ENCODE peak calls at places on chromosomes 4 and X, in four cellular contexts. D, C, W and J are unnamed samples. For H3K4me1, the result is how much of the 10 kb centered on the place peaks cover.

GRCh38 chrX:139554367-139554766 is 23.8 kb downstream of the F9 start:
- DNase-seq in W (no peak), D (no peak), C (no peak), J (no peak)

GRCh38 chr4:101282076-101282844 is 65.1 kb downstream of the PPP3CA start:
- DNase-seq in C (no peak), W (no peak), D (no peak), J (no peak)

GRCh38 chrX:2712890-2713860 is 22.1 kb downstream of the CD99 start:
- DNase-seq in C (no peak), W (no peak), D (no peak), J (no peak)

GRCh38 chr4:168683595-168683994 is 186.7 kb downstream of the PALLD start:
- DNase-seq in C (no peak), D (no peak), W (no peak), J (no peak)

GRCh38 chrX:33307954-33308353 is 96.6 kb upstream of the DMD start:
- DNase-seq in D (no peak), W (peak), C (no peak), J (no peak)

GRCh38 chr4:77872723-77873435 is 10.2 kb downstream of the MRPL1 start:
- DNase-seq in D (no peak), C (no peak), W (no peak), J (no peak)

GRCh38 chr4:4726051-4726450 is 133.4 kb upstream of the MSX1 start:
- DNase-seq in D (no peak), C (peak), W (no peak), J (no peak)

GRCh38 chr4:154560824-154561231 is 2.0 kb upstream of the FGB start:
- DNase-seq in D (no peak), C (no peak), W (no peak), J (no peak)

GRCh38 chrX:124211312-124211942 is 121.0 kb upstream of the TEX13D start:
- DNase-seq in W (no peak), D (no peak), C (peak), J (no peak)

GRCh38 chr4:154822775-154823174 is 41.7 kb downstream of the RBM46 start:
- DNase-seq in D (no peak), C (no peak), W (no peak), J (no peak)

GRCh38 chrX:108270739-108271396 is 167.4 kb downstream of the COL4A6 start:
- DNase-seq in W (no peak), C (no peak), D (peak), J (no peak)

GRCh38 chr4:10879411-10880110 is 195.0 kb upstream of the CLNK start:
- DNase-seq in D (no peak), W (no peak), C (no peak), J (no peak)

GRCh38 chr4:12889054-12889453 is 595.1 kb downstream of the RAB28 start:
- DNase-seq in D (no peak), W (no peak), C (no peak), J (peak)

DNA sequence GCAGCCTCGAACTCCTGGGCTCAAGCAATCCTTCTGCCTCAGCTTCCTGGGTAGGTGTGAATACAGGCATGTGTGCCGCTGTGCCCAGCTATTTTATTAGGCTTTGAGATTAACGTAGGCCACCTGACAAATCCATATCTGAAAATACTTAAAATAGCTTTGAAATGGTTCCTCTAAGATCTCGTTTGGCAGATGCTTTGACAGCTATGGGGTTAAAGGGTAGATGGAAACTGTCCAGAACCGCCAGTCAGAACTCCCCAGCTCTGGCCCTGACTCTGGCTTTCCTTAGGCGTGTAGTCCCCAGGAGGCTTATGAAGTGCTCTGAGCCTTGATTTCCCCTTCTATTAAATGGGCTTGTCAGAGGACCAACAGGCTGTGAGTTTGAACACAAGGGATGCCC is 32.8 kb upstream of the STIM2 start:
- DNase-seq in C (no peak), D (no peak), W (no peak), J (no peak)
- H3K4me1 ChIP-seq in C (under half), D (under half), W (under half), J (under half)

GRCh38 chr4:55547461-55547770 is 707 bp upstream of the CLOCK start:
- DNase-seq in C (no peak), W (peak), D (no peak), J (peak)

GRCh38 chr4:55545133-55545532 is 1.6 kb downstream of the CLOCK start:
- DNase-seq in C (peak), D (no peak), W (no peak), J (no peak)

GRCh38 chr4:55545681-55546632 is 752 bp downstream of the CLOCK start:
- DNase-seq in W (peak), D (peak), C (peak), J (peak)

GRCh38 chr4:55547918-55548317 is 1.2 kb upstream of the CLOCK start:
- DNase-seq in W (no peak), D (no peak), C (no peak), J (no peak)

DNA sequence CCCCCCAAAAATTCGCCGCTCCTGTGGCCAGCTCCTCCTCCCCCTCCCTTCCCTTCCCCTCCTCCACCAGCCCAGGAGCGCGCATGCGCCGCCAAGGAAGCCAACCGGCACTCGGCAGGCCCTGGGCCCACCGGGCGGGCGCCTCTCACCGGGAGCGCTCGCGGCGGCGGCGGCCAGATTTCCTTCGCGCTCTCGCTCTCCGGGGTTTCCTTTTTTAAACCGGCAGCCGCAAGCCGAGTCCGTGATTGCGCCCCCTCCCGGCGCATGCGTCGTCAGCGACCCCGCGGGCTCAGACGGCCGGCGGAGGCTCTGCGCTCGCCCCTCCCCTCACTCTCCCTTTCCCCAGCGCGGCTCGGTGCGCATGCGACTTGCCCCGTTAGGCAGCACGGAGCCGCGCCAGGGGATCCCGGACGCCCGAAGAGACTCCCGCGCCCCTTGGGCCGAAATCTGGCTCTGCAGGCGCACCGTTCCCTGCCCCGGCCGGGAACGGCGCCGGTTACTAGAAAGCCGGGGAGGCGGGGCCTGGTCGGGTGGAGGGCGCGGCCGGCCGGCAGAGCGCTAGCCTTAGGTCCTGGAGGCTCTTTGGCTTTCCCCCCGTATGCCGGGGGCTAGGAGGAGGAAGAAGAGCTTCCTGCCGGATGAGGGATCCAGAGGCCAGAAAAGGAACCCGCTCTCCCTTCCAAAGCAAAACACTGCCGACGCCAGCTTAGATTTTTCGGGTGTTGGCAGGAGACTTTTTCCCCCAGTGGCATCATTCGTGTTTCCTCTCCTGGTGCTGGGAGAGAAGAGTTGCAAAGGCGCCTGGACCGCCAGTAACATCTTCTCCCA is at the start of gene CLOCK:
- DNase-seq in D (peak), C (peak), W (peak), J (peak)
- TF ChIP-seq POLR2A in D (peak), C (peak), W (peak), J (no peak)

GRCh38 chr4:123350191-123350544 is 46.4 kb upstream of the SPRY1 start:
- DNase-seq in W (no peak), C (peak), D (no peak), J (no peak)
- H3K4me1 ChIP-seq in W (under half), C (under half), D (under half), J (under half)

DNA sequence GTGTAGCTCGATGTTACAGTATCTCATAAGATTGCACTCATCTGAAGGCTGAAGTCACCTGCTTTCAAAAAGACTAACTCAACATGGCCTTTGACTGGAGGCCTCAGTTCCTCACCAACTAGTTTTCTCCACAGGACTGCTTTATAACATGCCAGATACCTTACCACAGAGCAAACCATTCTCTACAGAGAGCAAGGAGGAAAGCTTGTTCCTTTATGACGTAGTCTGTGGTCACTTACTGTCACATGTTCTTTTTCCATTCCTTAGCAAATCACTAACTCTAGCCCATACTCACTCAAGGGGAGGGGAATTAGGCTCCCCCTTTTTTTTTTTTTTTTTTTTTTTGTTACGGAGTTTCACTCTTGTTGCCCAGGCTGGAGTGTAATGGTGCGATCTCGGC is 3.2 kb downstream of the THAP9 start:
- DNase-seq in D (no peak), C (no peak), W (no peak), J (no peak)
- TF ChIP-seq POLR2A in D (no peak), C (no peak), W (no peak), J (no peak)

GRCh38 chr4:27141530-27141929 is 280.9 kb downstream of the STIM2 start:
- DNase-seq in D (no peak), C (no peak), W (no peak), J (no peak)
- H3K4me1 ChIP-seq in D (under half), C (under half), W (under half), J (under half)

GRCh38 chr4:40055873-40056721 is 553 bp upstream of the N4BP2 start:
- DNase-seq in W (peak), C (no peak), D (peak), J (peak)

GRCh38 chr4:40058854-40059253 is 2.2 kb downstream of the N4BP2 start:
- DNase-seq in D (no peak), W (peak), C (no peak), J (no peak)

GRCh38 chr4:40056722-40057539 is at the start of gene N4BP2:
- DNase-seq in W (peak), C (peak), D (peak), J (peak)

GRCh38 chr4:40058121-40058520 is 1.5 kb downstream of the N4BP2 start:
- DNase-seq in W (no peak), C (no peak), D (no peak), J (no peak)

DNA sequence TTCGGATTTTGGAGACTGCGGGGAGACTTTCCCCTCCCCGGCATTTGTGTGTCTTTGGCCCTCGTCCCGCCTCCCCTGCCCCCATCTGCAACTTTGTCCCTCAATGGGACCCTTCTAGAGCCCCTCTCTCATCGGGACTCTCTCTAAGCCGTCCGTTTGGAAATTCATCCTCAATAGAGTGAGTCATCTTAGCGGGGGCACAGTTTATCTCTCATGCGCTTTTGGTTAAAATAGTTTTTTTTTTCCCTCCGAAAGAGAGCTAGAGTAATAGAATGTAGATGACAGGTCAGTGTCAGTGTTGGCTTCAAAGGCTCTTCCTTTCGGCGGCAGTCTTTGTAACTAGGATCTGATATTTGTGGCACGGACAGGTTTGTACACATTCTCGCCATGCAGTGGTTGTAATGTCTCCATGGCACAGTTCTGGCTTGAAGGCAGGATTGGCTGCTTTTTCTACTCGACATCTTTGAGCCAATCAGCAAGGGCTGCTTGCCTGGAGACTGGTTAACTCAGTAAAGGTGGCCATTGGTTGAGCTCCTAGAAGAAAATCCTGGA is 966 bp downstream of the N4BP2 start:
- DNase-seq in C (peak), D (peak), W (peak), J (peak)
- TF ChIP-seq POLR2A in C (peak), D (peak), W (peak), J (no peak)

DNA sequence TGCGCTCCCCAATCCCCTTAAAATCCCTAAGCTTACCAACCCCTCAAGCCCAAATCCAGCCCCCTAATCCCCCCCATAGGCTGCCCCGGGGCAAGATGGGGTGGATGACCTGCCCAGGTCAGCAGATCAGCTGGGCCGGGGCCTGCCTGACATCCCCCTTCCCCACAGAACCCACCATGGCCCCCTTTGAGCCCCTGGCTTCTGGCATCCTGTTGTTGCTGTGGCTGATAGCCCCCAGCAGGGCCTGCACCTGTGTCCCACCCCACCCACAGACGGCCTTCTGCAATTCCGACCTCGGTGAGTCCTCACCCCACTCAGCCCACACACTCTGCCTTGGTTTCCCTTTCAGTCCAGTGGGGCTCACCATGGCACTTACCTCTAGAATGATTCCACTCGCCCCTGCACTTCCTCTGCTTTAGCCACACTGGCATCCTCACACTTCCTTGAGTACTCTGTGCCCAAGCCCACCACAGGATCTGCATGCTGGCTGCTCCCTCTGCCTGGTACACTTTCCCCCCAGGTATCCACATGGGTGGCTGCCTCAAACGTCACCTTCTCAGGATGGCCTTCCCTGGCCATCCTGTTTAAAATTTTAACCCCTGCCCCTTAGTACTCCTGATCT is 1.1 kb downstream of the TIMP1 start:
- DNase-seq in D (no peak), C (no peak), W (no peak), J (no peak)
- H3K4me1 ChIP-seq in D (under half), C (under half), W (under half), J (under half)

DNA sequence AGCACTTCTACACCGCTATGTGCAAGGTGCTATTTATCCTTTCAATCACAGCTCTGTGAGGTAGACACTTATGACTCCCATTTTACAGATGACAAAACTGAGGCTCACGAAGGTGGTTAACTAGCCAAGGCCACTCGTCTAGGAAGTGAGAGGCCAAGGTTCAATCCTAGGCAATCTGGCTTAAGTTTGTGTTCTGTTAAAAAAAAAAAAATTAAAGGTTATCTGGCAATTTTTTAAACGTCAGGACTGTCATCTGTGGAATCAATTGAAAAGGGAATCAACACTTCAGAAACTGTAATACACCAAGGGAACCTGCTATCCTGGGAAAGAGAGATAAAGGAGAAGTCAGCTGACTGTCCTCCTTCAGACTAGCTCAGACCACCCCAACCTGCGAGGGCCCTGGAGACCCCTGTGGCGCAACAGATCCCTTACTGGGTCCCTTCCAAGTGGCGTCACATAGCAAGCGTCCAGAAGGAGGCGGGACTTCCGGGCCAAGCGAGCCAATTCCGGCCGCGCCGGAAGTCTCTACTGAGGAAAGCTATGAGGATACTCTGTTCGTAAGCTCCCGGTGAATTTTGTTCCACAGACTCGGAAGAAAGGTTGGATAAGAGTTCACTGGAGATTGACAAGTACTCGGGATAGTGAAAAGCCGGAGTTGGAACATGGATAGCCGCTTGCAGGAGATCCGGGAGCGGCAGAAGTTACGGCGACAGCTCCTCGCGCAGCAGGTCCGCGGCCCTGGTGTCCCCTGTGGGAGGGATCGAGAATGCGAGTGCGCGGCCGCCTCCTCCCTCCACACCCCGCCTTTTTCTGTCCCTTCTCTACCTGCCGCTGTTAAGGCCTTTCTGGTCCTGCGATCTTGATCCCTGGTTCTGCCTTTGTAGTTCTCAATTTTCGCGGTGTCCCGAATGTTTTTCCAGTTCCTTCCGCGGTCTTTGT is at the start of gene METTL14:
- DNase-seq in W (peak), C (peak), D (peak), J (peak)
- TF ChIP-seq POLR2A in W (peak), C (peak), D (peak), J (no peak)